ENCODE peak calls at places on chromosome 21, in eight cellular contexts. One of them, this sample, is unnamed.

GRCh38 chr21:41664881-41665765 is 101.7 kb downstream of the RIPK4 start:
- DNase-seq in bronchial epithelial cell: no peak
- DNase-seq in left lung: no peak
- DNase-seq in Peyer's patch: no peak
- DNase-seq in heart right ventricle: no peak
- DNase-seq in ACHN: no peak
- DNase-seq in neural crest cell: no peak
- DNase-seq in H7: peak; percentile 37
- DNase-seq in this sample: no peak

GRCh38 chr21:41622831-41623548 is 115.0 kb upstream of the TMPRSS2 start:
- DNase-seq in bronchial epithelial cell: no peak
- DNase-seq in left lung: no peak
- DNase-seq in Peyer's patch: no peak
- DNase-seq in heart right ventricle: no peak
- DNase-seq in ACHN: no peak
- DNase-seq in neural crest cell: no peak
- DNase-seq in H7: no peak
- DNase-seq in this sample: no peak

GRCh38 chr21:43269981-43270670 is 101.3 kb downstream of the CRYAA start:
- DNase-seq in bronchial epithelial cell: no peak
- DNase-seq in left lung: no peak
- DNase-seq in Peyer's patch: no peak
- DNase-seq in heart right ventricle: no peak
- DNase-seq in ACHN: no peak
- DNase-seq in neural crest cell: no peak
- DNase-seq in H7: peak; percentile 34
- DNase-seq in this sample: no peak

GRCh38 chr21:42214921-42215320 is 4.0 kb upstream of the ABCG1 start:
- DNase-seq in bronchial epithelial cell: no peak
- DNase-seq in left lung: peak; percentile 14
- DNase-seq in Peyer's patch: peak; percentile 32
- DNase-seq in heart right ventricle: no peak
- DNase-seq in ACHN: no peak
- DNase-seq in neural crest cell: no peak
- DNase-seq in H7: no peak
- DNase-seq in this sample: no peak

GRCh38 chr21:46436586-46436985 is 22.1 kb upstream of the DIP2A start:
- DNase-seq in bronchial epithelial cell: no peak
- DNase-seq in left lung: no peak
- DNase-seq in Peyer's patch: no peak
- DNase-seq in heart right ventricle: no peak
- DNase-seq in ACHN: no peak
- DNase-seq in neural crest cell: no peak
- DNase-seq in H7: peak; percentile 43
- DNase-seq in this sample: no peak

GRCh38 chr21:36479415-36480402 is at the start of gene CLDN14:
- DNase-seq in bronchial epithelial cell: no peak
- DNase-seq in left lung: no peak
- DNase-seq in Peyer's patch: no peak
- DNase-seq in heart right ventricle: peak; percentile 40
- DNase-seq in ACHN: no peak
- DNase-seq in neural crest cell: no peak
- DNase-seq in H7: no peak
- DNase-seq in this sample: no peak

GRCh38 chr21:35738342-35738961 is 321.9 kb downstream of the SETD4 start:
- DNase-seq in bronchial epithelial cell: peak; percentile 76
- DNase-seq in left lung: no peak
- DNase-seq in Peyer's patch: no peak
- DNase-seq in heart right ventricle: peak; percentile 16
- DNase-seq in ACHN: no peak
- DNase-seq in neural crest cell: no peak
- DNase-seq in H7: no peak
- DNase-seq in this sample: no peak

GRCh38 chr21:43866659-43867331 is 1.8 kb downstream of the AGPAT3 start:
- DNase-seq in bronchial epithelial cell: peak; percentile 40
- DNase-seq in left lung: peak; percentile 49
- DNase-seq in Peyer's patch: peak; percentile 88
- DNase-seq in heart right ventricle: no peak
- DNase-seq in ACHN: no peak
- DNase-seq in neural crest cell: no peak
- DNase-seq in H7: peak; percentile 70
- DNase-seq in this sample: peak; percentile 82

GRCh38 chr21:42746593-42747266 is 93.3 kb downstream of the PDE9A start:
- DNase-seq in bronchial epithelial cell: no peak
- DNase-seq in left lung: peak; percentile 82
- DNase-seq in Peyer's patch: peak; percentile 84
- DNase-seq in heart right ventricle: no peak
- DNase-seq in ACHN: no peak
- DNase-seq in neural crest cell: no peak
- DNase-seq in H7: peak; percentile 47
- DNase-seq in this sample: peak; percentile 53

GRCh38 chr21:42161957-42162681 is 56.8 kb upstream of the ABCG1 start:
- DNase-seq in bronchial epithelial cell: no peak
- DNase-seq in left lung: no peak
- DNase-seq in Peyer's patch: peak; percentile 53
- DNase-seq in heart right ventricle: no peak
- DNase-seq in ACHN: no peak
- DNase-seq in neural crest cell: no peak
- DNase-seq in H7: peak; percentile 62
- DNase-seq in this sample: no peak

GRCh38 chr21:15543473-15543872 is 186.3 kb upstream of the USP25 start:
- DNase-seq in bronchial epithelial cell: no peak
- DNase-seq in left lung: no peak
- DNase-seq in Peyer's patch: no peak
- DNase-seq in heart right ventricle: no peak
- DNase-seq in ACHN: no peak
- DNase-seq in neural crest cell: no peak
- DNase-seq in H7: no peak
- DNase-seq in this sample: no peak

GRCh38 chr21:42258885-42259407 is 40.0 kb downstream of the ABCG1 start:
- DNase-seq in bronchial epithelial cell: no peak
- DNase-seq in left lung: no peak
- DNase-seq in Peyer's patch: no peak
- DNase-seq in heart right ventricle: peak; percentile 59
- DNase-seq in ACHN: no peak
- DNase-seq in neural crest cell: no peak
- DNase-seq in H7: no peak
- DNase-seq in this sample: no peak